ENCODE peak calls at places on chromosomes 6 and 20, in four cellular contexts. E, O, P and N are unnamed samples.

GRCh38 chr6:40713002-40713719 is 126.0 kb upstream of the LRFN2 start:
- DNase-seq in E (no peak), O (no peak), P (no peak), N (no peak)

GRCh38 chr6:71707059-71707458 is 179.3 kb upstream of the RIMS1 start:
- DNase-seq in E (no peak), O (no peak), P (no peak), N (no peak)

GRCh38 chr6:36414481-36414880 is 27.0 kb upstream of the ETV7 start:
- DNase-seq in E (no peak), O (no peak), P (peak; percentile 59), N (no peak)

GRCh38 chr20:35326021-35326731 is 34.0 kb upstream of the FAM83C start:
- DNase-seq in E (no peak), O (no peak), P (no peak), N (no peak)

GRCh38 chr20:63972312-63973159 is 2.8 kb upstream of the ZNF512B start:
- DNase-seq in E (no peak), O (no peak), P (no peak), N (no peak)

GRCh38 chr6:133681880-133682279 is 207.0 kb upstream of the TCF21 start:
- DNase-seq in E (no peak), O (no peak), P (no peak), N (no peak)

GRCh38 chr6:11428895-11429294 is 108.7 kb upstream of the TMEM170B start:
- DNase-seq in E (peak; percentile 62), O (no peak), P (peak; percentile 95), N (no peak)

GRCh38 chr20:25245461-25245860 is 2.4 kb upstream of the PYGB start:
- DNase-seq in E (no peak), O (no peak), P (no peak), N (no peak)

GRCh38 chr6:107490568-107491058 is 696 bp downstream of the SOBP start:
- DNase-seq in E (no peak), O (no peak), P (no peak), N (no peak)

GRCh38 chr6:124798942-124799496 is 163.2 kb upstream of the RNF217 start:
- DNase-seq in E (peak; percentile 1), O (no peak), P (no peak), N (no peak)

GRCh38 chr6:124799638-124800037 is 162.6 kb upstream of the RNF217 start:
- DNase-seq in E (no peak), O (no peak), P (no peak), N (no peak)

GRCh38 chr6:124792386-124792785 is 169.9 kb upstream of the RNF217 start:
- DNase-seq in E (no peak), O (no peak), P (no peak), N (no peak)

GRCh38 chr6:124793406-124793805 is 168.8 kb upstream of the RNF217 start:
- DNase-seq in E (no peak), O (no peak), P (no peak), N (no peak)

DNA sequence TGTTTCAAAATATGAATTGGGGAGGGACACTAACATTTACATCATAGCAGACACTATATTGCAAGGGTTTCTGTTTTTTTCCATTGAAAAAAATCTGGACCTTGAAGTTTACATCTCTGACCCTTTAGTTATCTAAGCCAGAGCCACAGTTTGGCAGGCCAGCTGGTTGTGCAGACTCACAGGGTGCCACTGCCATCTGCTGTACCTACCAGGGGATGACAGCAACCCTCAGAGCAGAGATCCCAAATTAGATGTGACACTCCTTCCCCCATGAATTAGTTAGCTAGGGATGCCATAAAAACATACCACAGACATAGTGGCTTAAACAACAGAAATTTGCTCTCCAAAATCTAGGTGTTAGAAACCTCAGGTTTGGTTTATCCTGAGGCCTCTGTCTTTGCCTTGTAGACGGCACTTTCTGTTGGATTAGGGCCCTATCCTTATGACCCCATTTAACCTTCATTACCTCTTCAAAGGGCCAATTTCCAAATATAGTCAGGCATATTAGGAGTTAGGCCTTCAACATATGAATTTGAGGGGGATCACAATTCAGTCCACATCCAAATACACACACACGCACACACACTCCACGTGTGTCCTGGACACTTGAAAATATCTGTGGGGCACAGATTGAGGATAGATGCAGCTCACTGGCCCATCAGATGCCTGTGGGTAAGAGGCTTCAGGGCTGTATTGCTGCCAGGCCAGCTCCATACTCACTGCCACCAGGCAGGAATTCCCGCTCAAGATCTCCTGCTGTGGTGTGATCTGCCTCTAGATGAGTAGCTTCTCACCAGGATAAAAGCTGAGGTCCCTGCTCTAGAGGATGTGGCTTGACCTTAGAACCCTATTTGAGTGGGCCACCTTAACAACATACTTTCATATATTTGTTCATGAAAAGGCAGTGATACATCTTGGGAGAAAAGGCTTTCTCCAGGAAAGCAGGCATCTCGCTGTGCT is 166.1 kb upstream of the RNF217 start:
- DNase-seq in E (peak; percentile 22), O (no peak), P (no peak), N (no peak)
- TF ChIP-seq CTCF in E (peak; percentile 62), O (peak; percentile 70), P (peak; percentile 68), N (no peak)

GRCh38 chr6:34067814-34068213 is 78.1 kb downstream of the GRM4 start:
- DNase-seq in E (no peak), O (no peak), P (no peak), N (no peak)
- TF ChIP-seq CTCF in E (no peak), O (no peak), P (no peak), N (no peak)

DNA sequence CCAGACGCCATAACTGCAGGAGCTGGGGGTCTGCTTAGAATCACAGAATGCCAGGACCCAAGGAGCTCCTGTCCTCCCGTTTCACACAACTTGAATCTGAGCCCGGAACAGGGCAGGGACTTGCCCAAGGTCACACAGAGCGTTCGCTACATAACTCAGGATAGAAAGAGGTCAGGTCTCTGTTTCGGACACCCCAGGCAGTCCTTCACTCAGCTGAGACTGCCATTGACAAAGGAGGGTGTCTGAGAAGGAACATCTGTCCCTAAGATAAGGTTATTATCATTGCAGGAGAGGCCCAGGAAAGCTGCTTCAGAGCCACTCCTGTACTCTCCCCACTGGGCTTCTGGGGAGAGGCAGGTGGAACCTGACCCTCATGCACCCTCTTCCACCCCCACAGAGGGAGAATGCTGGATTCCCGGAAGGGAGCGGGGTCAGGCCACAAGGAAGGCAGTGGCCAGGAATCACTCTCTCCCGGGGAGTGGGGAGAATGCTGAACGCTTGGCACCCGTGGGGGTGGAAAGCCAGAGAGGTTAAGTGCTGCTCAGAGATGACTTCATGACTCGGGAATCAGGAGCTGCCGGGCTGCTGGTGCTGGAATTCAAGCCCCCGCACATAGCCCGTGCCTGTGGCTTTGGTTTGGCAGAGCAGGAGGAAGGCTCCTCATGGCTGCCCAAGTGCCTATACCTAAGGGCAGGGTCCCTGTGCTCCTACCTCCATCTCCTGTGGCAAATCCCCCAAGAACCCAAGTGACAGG is 10.7 kb downstream of the SDC4 start:
- DNase-seq in E (peak; percentile 91), O (no peak), P (peak; percentile 96), N (no peak)
- TF ChIP-seq CTCF in E (no peak), O (no peak), P (no peak), N (no peak)

GRCh38 chr6:3351837-3352524 is 93.2 kb downstream of the PSMG4 start:
- DNase-seq in E (no peak), O (no peak), P (no peak), N (no peak)
- TF ChIP-seq CTCF in E (no peak), O (no peak), P (no peak), N (no peak)

DNA sequence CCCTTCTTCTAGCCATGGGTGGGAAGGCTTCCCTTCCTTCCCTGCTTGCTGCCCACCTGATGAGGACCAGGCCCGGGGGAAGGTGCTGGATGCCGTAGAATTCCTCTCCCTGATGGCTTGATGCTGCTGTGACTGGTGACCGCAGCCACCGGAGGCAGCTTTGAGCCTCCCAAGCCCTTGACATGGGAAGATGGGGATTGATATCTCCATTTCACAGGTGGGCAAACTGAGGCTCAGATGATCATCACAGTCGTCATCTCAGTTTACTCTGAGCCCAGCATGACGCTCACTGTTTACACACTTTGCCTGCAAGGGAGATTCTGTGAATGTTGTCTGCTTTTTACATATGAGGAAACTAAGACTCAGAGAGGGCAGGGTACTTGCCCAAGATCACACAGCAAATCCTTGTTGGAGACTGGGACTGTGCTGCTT is 43.9 kb downstream of the SRC start:
- DNase-seq in E (no peak), O (no peak), P (no peak), N (no peak)
- TF ChIP-seq CTCF in E (peak; percentile 4), O (peak; percentile 7), P (no peak), N (no peak)

DNA sequence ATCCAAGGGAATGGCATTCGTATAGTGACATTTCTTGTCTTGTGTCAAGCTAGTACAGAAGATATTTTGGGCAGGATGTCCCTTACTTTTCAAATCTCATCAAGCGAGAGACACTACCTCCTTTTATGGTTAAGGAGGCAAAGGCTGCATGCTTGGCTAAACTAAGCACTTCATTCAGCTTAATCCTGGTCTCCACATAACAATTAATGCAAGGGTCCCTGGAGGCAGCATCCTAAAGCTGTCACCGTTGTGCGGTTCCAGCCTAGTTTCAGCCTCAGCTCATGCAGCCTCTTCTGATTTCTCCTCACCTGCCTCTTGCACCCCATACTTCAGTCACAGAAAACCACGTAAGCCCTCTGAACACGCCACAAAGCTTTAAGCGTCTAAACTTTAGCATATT is 67.1 kb upstream of the SLC22A23 start:
- DNase-seq in E (no peak), O (no peak), P (no peak), N (no peak)
- TF ChIP-seq CTCF in E (no peak), O (no peak), P (no peak), N (no peak)